ENCODE peak calls at places on chromosomes 7 and 10, in ten cellular contexts. F, D, N, Z, P, I, M, X, G and Q are unnamed samples.

GRCh38 chr7:27113991-27114866 is 11.7 kb upstream of the HOXA2 start:
- ATAC-seq in F (peak), D (no peak), N (no peak), Z (no peak), P (no peak), I (no peak), M (no peak), X (no peak), G (no peak), Q (peak)

GRCh38 chr10:86047588-86047987 is 319.0 kb downstream of the GRID1 start:
- ATAC-seq in F (no peak), D (peak), N (peak), Z (no peak), P (no peak), I (no peak), M (no peak), X (peak), G (no peak), Q (peak)

GRCh38 chr10:124875596-124875995 is 66.3 kb upstream of the ZRANB1 start:
- ATAC-seq in F (peak), D (no peak), N (no peak), Z (no peak), P (no peak), I (no peak), M (no peak), X (no peak), G (no peak), Q (no peak)

GRCh38 chr10:130820880-130821482 is 490.5 kb downstream of the TCERG1L start:
- ATAC-seq in F (no peak), D (no peak), N (no peak), Z (no peak), P (no peak), I (peak), M (no peak), X (no peak), G (no peak), Q (no peak)

GRCh38 chr10:35427543-35427942 is 91.2 kb downstream of the CCNY start:
- ATAC-seq in F (no peak), D (no peak), N (no peak), Z (no peak), P (no peak), I (no peak), M (no peak), X (peak), G (no peak), Q (no peak)

GRCh38 chr10:3532644-3533043 is 252.4 kb downstream of the KLF6 start:
- ATAC-seq in F (peak), D (no peak), N (no peak), Z (no peak), P (no peak), I (no peak), M (no peak), X (no peak), G (no peak), Q (peak)

GRCh38 chr10:16583382-16583781 is 61.7 kb upstream of the C1QL3 start:
- ATAC-seq in F (no peak), D (no peak), N (no peak), Z (no peak), P (peak), I (no peak), M (peak), X (no peak), G (no peak), Q (no peak)

GRCh38 chr10:1287493-1288480 is 231.6 kb downstream of the WDR37 start:
- ATAC-seq in F (no peak), D (no peak), N (no peak), Z (no peak), P (no peak), I (no peak), M (no peak), X (peak), G (no peak), Q (no peak)

GRCh38 chr7:33550363-33550762 is 355.0 kb upstream of the BMPER start:
- ATAC-seq in F (no peak), D (no peak), N (no peak), Z (no peak), P (peak), I (no peak), M (peak), X (no peak), G (no peak), Q (no peak)

GRCh38 chr10:30038961-30039536 is 20.3 kb downstream of the JCAD start:
- ATAC-seq in F (no peak), D (no peak), N (peak), Z (no peak), P (no peak), I (no peak), M (peak), X (no peak), G (no peak), Q (no peak)

GRCh38 chr7:11713352-11713751 is 118.6 kb downstream of the THSD7A start:
- ATAC-seq in F (no peak), D (no peak), N (no peak), Z (no peak), P (no peak), I (no peak), M (no peak), X (no peak), G (no peak), Q (no peak)

GRCh38 chr10:108454793-108455192 is 1290.3 kb upstream of the SORCS1 start:
- ATAC-seq in F (no peak), D (no peak), N (no peak), Z (no peak), P (no peak), I (no peak), M (no peak), X (no peak), G (no peak), Q (no peak)

GRCh38 chr10:69955897-69956832 is 96.5 kb upstream of the MACROH2A2 start:
- ATAC-seq in F (no peak), D (no peak), N (no peak), Z (no peak), P (no peak), I (no peak), M (no peak), X (no peak), G (no peak), Q (peak)

GRCh38 chr7:27840314-27840713 is 100.4 kb downstream of the TAX1BP1 start:
- ATAC-seq in F (no peak), D (peak), N (peak), Z (peak), P (no peak), I (peak), M (no peak), X (peak), G (no peak), Q (peak)

GRCh38 chr10:132611026-132611910 is 73.7 kb downstream of the INPP5A start:
- ATAC-seq in F (no peak), D (peak), N (no peak), Z (no peak), P (no peak), I (no peak), M (no peak), X (peak), G (no peak), Q (no peak)

GRCh38 chr10:14508725-14509124 is 178.0 kb upstream of the FRMD4A start:
- ATAC-seq in F (no peak), D (no peak), N (no peak), Z (no peak), P (no peak), I (no peak), M (no peak), X (no peak), G (no peak), Q (no peak)